ENCODE peak calls at places on chromosomes 13 and 19, in five cellular contexts. B is stimulated activated CD4-positive, alpha-beta T cell treated with anti-CD3 and anti-CD28 coated beads, Interleukin-15, amount 100 ng/mL, for 1 hour; V is non-pigmented ciliary epithelial cell; G is NCI-H2171 treated with DMSO at 0.1 percent for 48 hours; S is nephron progenitor cell. O is an unnamed sample.

GRCh38 chr19:30864460-30865215 is 484.6 kb downstream of the TSHZ3 start:
- DNase-seq in V (no peak), G (no peak), S (no peak), B (no peak), O (no peak)

GRCh38 chr19:9793051-9793591 is 24.6 kb upstream of the ZNF846 start:
- DNase-seq in V (no peak), B (peak; percentile 20), G (no peak), S (no peak), O (no peak)

GRCh38 chr13:110068176-110068473 is 238.8 kb downstream of the COL4A1 start:
- DNase-seq in S (no peak), B (no peak), G (no peak), V (no peak), O (no peak)

GRCh38 chr13:41588899-41589298 is 131.5 kb downstream of the RGCC start:
- DNase-seq in S (no peak), V (peak; percentile 90), B (no peak), G (no peak), O (no peak)

GRCh38 chr19:48896191-48896720 is 2.3 kb downstream of the TULP2 start:
- DNase-seq in V (no peak), G (no peak), S (peak; percentile 78), B (no peak), O (no peak)

GRCh38 chr19:17260842-17261325 is 3.7 kb downstream of the USHBP1 start:
- DNase-seq in B (peak; percentile 83), V (no peak), S (peak; percentile 92), G (peak; percentile 86), O (peak; percentile 88)

GRCh38 chr19:57443121-57443696 is 8.1 kb downstream of the ZNF749 start:
- DNase-seq in S (no peak), V (no peak), G (no peak), B (no peak), O (no peak)

GRCh38 chr13:39840201-39840600 is 184.7 kb downstream of the COG6 start:
- DNase-seq in B (no peak), S (no peak), G (peak; percentile 80), V (no peak), O (no peak)

GRCh38 chr19:46254776-46255175 is 25.2 kb downstream of the IGFL1 start:
- DNase-seq in V (no peak), B (no peak), G (no peak), S (no peak), O (no peak)

GRCh38 chr19:39870171-39870971 is 24.2 kb upstream of the FBL start:
- DNase-seq in S (peak; percentile 30), B (no peak), V (no peak), G (peak; percentile 72), O (no peak)